ENCODE peak calls at places on chromosomes 1 and 21, in six cellular contexts. M is GM18507; P is ACHN; G is psoas muscle; U is H9; B is stimulated activated CD4-positive, alpha-beta T cell treated with anti-CD3 and anti-CD28 coated beads, Interleukin-1b, Interleukin-23, amount 100 ng/mL, for 4 hours. Z is an unnamed sample.
A peak's percentile ranks its signal among the peaks of the same experiment; 100 is the strongest.

GRCh38 chr1:39266792-39267191 is 62.3 kb downstream of the MACF1 start:
- DNase-seq in M (no peak), P (no peak), G (no peak), U (no peak), B (no peak), Z (no peak)

GRCh38 chr1:20366766-20367602 is 76.3 kb downstream of the VWA5B1 start:
- DNase-seq in M (no peak), P (peak; percentile 54), G (peak; percentile 69), U (peak; percentile 86), B (peak; percentile 11), Z (no peak)

GRCh38 chr1:59156526-59157196 is 140.2 kb upstream of the FGGY start:
- DNase-seq in M (no peak), P (no peak), G (no peak), U (no peak), B (no peak), Z (no peak)

GRCh38 chr21:21183092-21183491 is 184.9 kb downstream of the NCAM2 start:
- DNase-seq in M (no peak), P (no peak), G (no peak), U (no peak), B (no peak), Z (no peak)

GRCh38 chr1:39128959-39129358 is 75.5 kb upstream of the MACF1 start:
- DNase-seq in M (no peak), P (no peak), G (no peak), U (no peak), B (no peak), Z (no peak)

GRCh38 chr1:24450321-24450720 is 34.7 kb downstream of the NIPAL3 start:
- DNase-seq in M (no peak), P (no peak), G (no peak), U (no peak), B (no peak), Z (no peak)

GRCh38 chr1:152926091-152926490 is 17.7 kb downstream of the IVL start:
- DNase-seq in M (no peak), P (peak; percentile 30), G (no peak), U (no peak), B (no peak), Z (no peak)

GRCh38 chr1:7302873-7303272 is 468.2 kb upstream of the VAMP3 start:
- DNase-seq in M (no peak), P (no peak), G (no peak), U (peak; percentile 21), B (no peak), Z (no peak)

GRCh38 chr1:150976879-150977694 is 2.5 kb upstream of the CERS2 start:
- DNase-seq in M (no peak), P (peak; percentile 94), G (peak; percentile 94), U (peak; percentile 86), B (peak; percentile 58), Z (no peak)

GRCh38 chr21:21396424-21396823 is 398.2 kb downstream of the NCAM2 start:
- DNase-seq in M (no peak), P (no peak), G (peak; percentile 32), U (no peak), B (no peak), Z (no peak)

GRCh38 chr1:200075938-200076546 is 48.5 kb downstream of the NR5A2 start:
- DNase-seq in M (no peak), P (peak; percentile 24), G (no peak), U (no peak), B (no peak), Z (no peak)

GRCh38 chr1:185442065-185442464 is 125.0 kb upstream of the IVNS1ABP start:
- DNase-seq in M (no peak), P (no peak), G (no peak), U (no peak), B (no peak), Z (no peak)

GRCh38 chr1:203672354-203672753 is 45.7 kb downstream of the ATP2B4 start:
- DNase-seq in M (no peak), P (no peak), G (peak; percentile 71), U (no peak), B (no peak), Z (no peak)

GRCh38 chr1:47809301-47810084 is 187.7 kb downstream of the TRABD2B start:
- DNase-seq in M (no peak), P (no peak), G (peak; percentile 28), U (no peak), B (no peak), Z (no peak)

GRCh38 chr1:86504130-86504479 is 35.4 kb downstream of the CLCA1 start:
- DNase-seq in M (no peak), P (no peak), G (no peak), U (no peak), B (no peak), Z (no peak)

GRCh38 chr1:61568460-61569211 is 156.3 kb downstream of the TM2D1 start:
- DNase-seq in M (no peak), P (no peak), G (no peak), U (no peak), B (no peak), Z (no peak)

GRCh38 chr1:78726686-78727085 is 77.1 kb downstream of the IFI44 start:
- DNase-seq in M (no peak), P (no peak), G (no peak), U (no peak), B (no peak), Z (no peak)

GRCh38 chr1:208455821-208456220 is 211.6 kb upstream of the PLXNA2 start:
- DNase-seq in M (no peak), P (no peak), G (no peak), U (no peak), B (no peak), Z (no peak)

GRCh38 chr21:25858328-25858727 is 123.6 kb downstream of the GABPA start:
- DNase-seq in M (no peak), P (no peak), G (no peak), U (no peak), B (no peak), Z (no peak)

GRCh38 chr1:89906088-89906487 is 85.3 kb downstream of the LRRC8D start:
- DNase-seq in M (no peak), P (no peak), G (no peak), U (no peak), B (no peak), Z (no peak)

GRCh38 chr1:27575861-27576331 is 28.0 kb downstream of the AHDC1 start:
- DNase-seq in M (peak; percentile 44), P (peak; percentile 53), G (peak; percentile 94), U (peak; percentile 85), B (no peak), Z (no peak)

GRCh38 chr21:44867999-44868700 is 5.3 kb downstream of the PTTG1IP start:
- DNase-seq in M (no peak), P (no peak), G (peak; percentile 46), U (no peak), B (no peak), Z (no peak)

GRCh38 chr1:239872554-239872953 is 219.1 kb upstream of the FMN2 start:
- DNase-seq in M (no peak), P (no peak), G (no peak), U (no peak), B (no peak), Z (no peak)

GRCh38 chr1:42176902-42177519 is 12.5 kb upstream of the GUCA2A start:
- DNase-seq in M (peak; percentile 22), P (peak; percentile 56), G (no peak), U (peak; percentile 71), B (no peak), Z (no peak)

GRCh38 chr1:206816390-206817287 is 44.3 kb upstream of the IL10 start:
- DNase-seq in M (no peak), P (no peak), G (no peak), U (no peak), B (no peak), Z (no peak)

GRCh38 chr1:177228721-177229088 is 57.9 kb downstream of the BRINP2 start:
- DNase-seq in M (no peak), P (no peak), G (no peak), U (no peak), B (no peak), Z (no peak)

GRCh38 chr1:3651939-3652537 is at the start of gene TP73:
- DNase-seq in M (no peak), P (no peak), G (no peak), U (no peak), B (no peak), Z (no peak)

GRCh38 chr1:7401814-7402547 is 369.1 kb upstream of the VAMP3 start:
- DNase-seq in M (no peak), P (peak; percentile 96), G (no peak), U (peak; percentile 72), B (no peak), Z (no peak)

GRCh38 chr1:143735764-143736461 is 235.9 kb downstream of the FAM72C start:
- DNase-seq in M (no peak), P (peak; percentile 63), G (no peak), U (no peak), B (no peak), Z (no peak)

GRCh38 chr21:27132270-27132669 is 165.4 kb upstream of the ADAMTS5 start:
- DNase-seq in M (no peak), P (peak; percentile 30), G (no peak), U (no peak), B (no peak), Z (no peak)

GRCh38 chr1:10897981-10898728 is 101.7 kb upstream of the CASZ1 start:
- DNase-seq in M (no peak), P (no peak), G (peak; percentile 28), U (peak; percentile 26), B (no peak), Z (no peak)

GRCh38 chr1:109229531-109230127 is 15.9 kb downstream of the SARS1 start:
- DNase-seq in M (no peak), P (no peak), G (no peak), U (peak; percentile 97), B (no peak), Z (no peak)

Z was measured in cortex of kidney.